ENCODE peak calls at places on chromosomes 11 and 22, in seven cellular contexts. G is activated B cell treated with CpG ODN at 0.5 μM for 24 hours; C is fibroblast of lung; X is PC-3; H is CD4-positive, alpha-beta T cell; Z is progenitor cell of endocrine pancreas; P is BJ. D is an unnamed sample.

GRCh38 chr11:122871302-122871701 is 11.3 kb upstream of the JHY start:
- DNase-seq in G (no peak), C (no peak), X (no peak), H (no peak), Z (no peak), P (no peak), D (no peak)

GRCh38 chr11:42462558-42463310 is 849.1 kb upstream of the API5 start:
- DNase-seq in G (no peak), C (no peak), X (peak), H (no peak), Z (no peak), P (peak), D (no peak)

GRCh38 chr11:74929431-74930363 is 19.2 kb downstream of the XRRA1 start:
- DNase-seq in G (no peak), C (peak), X (peak), H (peak), Z (peak), P (no peak), D (peak)

GRCh38 chr11:62242021-62242420 is at the start of gene SCGB1D2:
- DNase-seq in G (no peak), C (no peak), X (peak), H (no peak), Z (no peak), P (no peak), D (no peak)

GRCh38 chr22:43658823-43659222 is 153.3 kb downstream of the EFCAB6 start:
- DNase-seq in G (no peak), C (no peak), X (no peak), H (no peak), Z (no peak), P (no peak), D (no peak)

GRCh38 chr11:86508604-86509471 is 134.2 kb downstream of the CCDC81 start:
- DNase-seq in G (no peak), C (no peak), X (peak), H (no peak), Z (no peak), P (no peak), D (no peak)

GRCh38 chr22:23163665-23164064 is 16.6 kb upstream of the BCR start:
- DNase-seq in G (no peak), C (peak), X (no peak), H (no peak), Z (no peak), P (no peak), D (no peak)

GRCh38 chr11:72974487-72975205 is 160.4 kb downstream of the ATG16L2 start:
- DNase-seq in G (no peak), C (no peak), X (no peak), H (no peak), Z (no peak), P (no peak), D (no peak)

GRCh38 chr11:72589802-72590761 is 84.1 kb downstream of the PDE2A start:
- DNase-seq in G (peak), C (peak), X (peak), H (peak), Z (peak), P (no peak), D (no peak)

GRCh38 chr22:30823015-30823370 is 128.3 kb downstream of the OSBP2 start:
- DNase-seq in G (no peak), C (no peak), X (peak), H (no peak), Z (no peak), P (no peak), D (no peak)

GRCh38 chr22:47551438-47551788 is 789.0 kb downstream of the TBC1D22A start:
- DNase-seq in G (no peak), C (no peak), X (no peak), H (no peak), Z (no peak), P (no peak), D (no peak)

GRCh38 chr11:11722861-11723260 is 101.1 kb upstream of the GALNT18 start:
- DNase-seq in G (no peak), C (no peak), X (no peak), H (no peak), Z (no peak), P (no peak), D (no peak)
- TF ChIP-seq CTCF in G (no peak), C (no peak), X (no peak), H (no peak), Z (no peak), P (no peak), D (no peak)

GRCh38 chr11:65551572-65552398 is 6.4 kb downstream of the LTBP3 start:
- DNase-seq in G (peak), C (peak), X (peak), H (peak), Z (peak), P (no peak), D (no peak)
- TF ChIP-seq CTCF in G (no peak), C (peak), X (peak), H (peak), Z (peak), P (peak), D (no peak)

DNA sequence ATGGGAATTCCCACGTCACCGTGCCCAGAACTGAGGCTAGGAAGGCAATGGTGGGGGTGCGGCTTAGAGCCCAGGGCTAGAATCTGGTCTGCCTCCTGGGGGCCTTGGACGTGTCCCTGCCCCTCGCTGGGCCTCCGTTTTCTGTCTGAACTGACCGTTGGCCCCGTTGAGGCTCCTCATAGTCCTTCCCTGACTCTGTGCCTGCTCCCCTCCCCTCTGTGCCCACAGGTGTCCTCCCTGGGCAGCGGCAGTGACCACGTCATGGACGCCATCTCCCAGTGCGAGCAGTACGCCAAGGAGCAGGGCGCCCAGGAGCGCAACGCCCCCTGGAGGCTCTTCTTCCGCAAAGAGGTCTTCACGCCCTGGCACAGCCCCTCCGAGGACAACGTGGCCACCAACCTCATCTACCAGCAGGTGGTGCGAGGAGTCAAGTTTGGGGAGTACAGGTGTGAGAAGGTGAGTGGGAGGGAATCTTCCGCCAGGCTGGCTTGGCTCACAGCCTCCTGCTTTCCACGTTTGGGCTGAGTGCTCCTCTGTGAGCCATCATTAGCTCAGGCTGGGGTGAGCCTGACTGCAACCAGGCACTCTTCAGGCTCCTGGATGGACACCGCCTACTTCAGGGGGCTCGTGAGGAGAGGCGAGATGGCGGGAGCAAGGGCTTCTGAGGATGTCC is 63.9 kb downstream of the MYO7A start:
- DNase-seq in G (no peak), C (peak), X (peak), H (peak), Z (peak), P (no peak), D (no peak)
- TF ChIP-seq CTCF in G (no peak), C (peak), X (peak), H (peak), Z (peak), P (peak), D (no peak)

DNA sequence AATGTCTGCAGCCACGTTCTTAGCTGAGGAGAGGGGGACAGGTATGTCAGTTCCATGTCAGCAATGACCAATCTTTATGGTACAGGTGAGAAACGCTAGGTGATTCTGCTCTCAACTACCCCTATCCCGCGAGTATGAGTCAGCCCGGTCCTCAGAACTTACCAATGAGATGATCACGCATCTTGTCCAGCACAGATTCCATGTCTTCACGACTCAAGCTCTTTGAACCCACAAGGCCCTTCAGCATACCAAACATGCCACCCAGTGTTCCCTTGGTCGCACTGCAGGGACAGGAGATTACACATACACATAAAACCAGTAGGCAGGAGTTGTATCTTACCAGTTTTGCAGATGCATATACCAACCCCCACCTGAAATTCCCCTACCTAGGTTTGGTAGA is 2.9 kb downstream of the SRPRA start:
- DNase-seq in G (no peak), C (peak), X (peak), H (no peak), Z (no peak), P (no peak), D (no peak)
- TF ChIP-seq CTCF in G (no peak), C (no peak), X (peak), H (no peak), Z (no peak), P (peak), D (no peak)

GRCh38 chr11:1763796-1764661 is at the start of gene CTSD:
- DNase-seq in G (peak), C (peak), X (peak), H (peak), Z (peak), P (no peak), D (peak)
- TF ChIP-seq CTCF in G (no peak), C (no peak), X (peak), H (no peak), Z (no peak), P (peak), D (no peak)

GRCh38 chr11:8786933-8787332 is 104.3 kb downstream of the RPL27A start:
- DNase-seq in G (no peak), C (peak), X (no peak), H (no peak), Z (no peak), P (no peak), D (no peak)
- TF ChIP-seq CTCF in G (no peak), C (peak), X (no peak), H (no peak), Z (no peak), P (peak), D (no peak)

D was measured in omental fat pad.